ENCODE peak calls at places on chromosomes 7 and 10, in six cellular contexts. Y, N, H, G, V and S are unnamed samples.

GRCh38 chr10:38143587-38143986 is 49.5 kb downstream of the ZNF37A start:
- DNase-seq in Y (no peak), N (no peak), H (no peak), G (no peak), V (no peak), S (no peak)

GRCh38 chr10:86363184-86363832 is 3.3 kb downstream of the GRID1 start:
- DNase-seq in Y (peak; percentile 62), N (no peak), H (peak; percentile 58), G (peak; percentile 85), V (peak; percentile 23), S (no peak)

GRCh38 chr7:36949711-36950600 is 225.7 kb upstream of the AOAH start:
- DNase-seq in Y (peak; percentile 66), N (no peak), H (peak; percentile 23), G (no peak), V (peak; percentile 46), S (peak; percentile 56)

GRCh38 chr7:157973971-157974677 is 613.5 kb downstream of the PTPRN2 start:
- DNase-seq in Y (no peak), N (no peak), H (no peak), G (peak; percentile 54), V (no peak), S (no peak)

GRCh38 chr7:33043875-33044718 is 18.5 kb downstream of the NT5C3A start:
- DNase-seq in Y (no peak), N (no peak), H (peak; percentile 82), G (no peak), V (no peak), S (peak; percentile 51)

GRCh38 chr7:150631084-150631824 is 931 bp downstream of the GIMAP6 start:
- DNase-seq in Y (no peak), N (peak; percentile 65), H (no peak), G (no peak), V (no peak), S (no peak)

GRCh38 chr7:73611017-73611555 is 13.2 kb downstream of the MLXIPL start:
- DNase-seq in Y (no peak), N (no peak), H (no peak), G (no peak), V (no peak), S (no peak)

GRCh38 chr10:106557951-106558733 is 606.4 kb downstream of the SORCS1 start:
- DNase-seq in Y (no peak), N (no peak), H (peak; percentile 10), G (no peak), V (no peak), S (no peak)

GRCh38 chr7:129525225-129525862 is 23.0 kb downstream of the SMKR1 start:
- DNase-seq in Y (no peak), N (no peak), H (no peak), G (no peak), V (no peak), S (no peak)

GRCh38 chr7:151851160-151851751 is 25.7 kb downstream of the PRKAG2 start:
- DNase-seq in Y (no peak), N (no peak), H (no peak), G (peak; percentile 80), V (no peak), S (no peak)